ENCODE peak calls at places on chromosome 16, in ten cellular contexts. One of them, this sample, is unnamed.

GRCh38 chr16:77531741-77532140 is 96.9 kb upstream of the ADAMTS18 start:
- DNase-seq in caudate nucleus: no peak
- DNase-seq in epithelial cell of prostate: peak
- DNase-seq in tibial artery: no peak
- DNase-seq in neuronal stem cell: no peak
- DNase-seq in neural progenitor cell: no peak
- DNase-seq in RWPE2: no peak
- DNase-seq in coronary artery: no peak
- DNase-seq in tibial nerve: no peak
- DNase-seq in upper lobe of right lung: no peak
- DNase-seq in this sample: no peak

GRCh38 chr16:495127-495748 is 32.3 kb upstream of the CAPN15 start:
- DNase-seq in caudate nucleus: no peak
- DNase-seq in epithelial cell of prostate: no peak
- DNase-seq in tibial artery: no peak
- DNase-seq in neuronal stem cell: no peak
- DNase-seq in neural progenitor cell: peak
- DNase-seq in RWPE2: no peak
- DNase-seq in coronary artery: no peak
- DNase-seq in tibial nerve: peak
- DNase-seq in upper lobe of right lung: no peak
- DNase-seq in this sample: no peak

GRCh38 chr16:29864205-29864604 is 1.2 kb upstream of the CDIPT start:
- DNase-seq in caudate nucleus: no peak
- DNase-seq in epithelial cell of prostate: no peak
- DNase-seq in tibial artery: no peak
- DNase-seq in neuronal stem cell: no peak
- DNase-seq in neural progenitor cell: no peak
- DNase-seq in RWPE2: no peak
- DNase-seq in coronary artery: no peak
- DNase-seq in tibial nerve: no peak
- DNase-seq in upper lobe of right lung: no peak
- DNase-seq in this sample: no peak

GRCh38 chr16:64390102-64390501 is 731.8 kb downstream of the CDH11 start:
- DNase-seq in caudate nucleus: no peak
- DNase-seq in epithelial cell of prostate: no peak
- DNase-seq in tibial artery: no peak
- DNase-seq in neuronal stem cell: no peak
- DNase-seq in neural progenitor cell: no peak
- DNase-seq in RWPE2: no peak
- DNase-seq in coronary artery: no peak
- DNase-seq in tibial nerve: no peak
- DNase-seq in upper lobe of right lung: no peak
- DNase-seq in this sample: no peak

GRCh38 chr16:66970775-66971725 is 10.0 kb downstream of the CES3 start:
- DNase-seq in caudate nucleus: no peak
- DNase-seq in epithelial cell of prostate: no peak
- DNase-seq in tibial artery: no peak
- DNase-seq in neuronal stem cell: no peak
- DNase-seq in neural progenitor cell: no peak
- DNase-seq in RWPE2: no peak
- DNase-seq in coronary artery: no peak
- DNase-seq in tibial nerve: no peak
- DNase-seq in upper lobe of right lung: no peak
- DNase-seq in this sample: no peak

GRCh38 chr16:53664724-53665345 is 38.8 kb downstream of the RPGRIP1L start:
- DNase-seq in caudate nucleus: no peak
- DNase-seq in epithelial cell of prostate: no peak
- DNase-seq in tibial artery: no peak
- DNase-seq in neuronal stem cell: no peak
- DNase-seq in neural progenitor cell: no peak
- DNase-seq in RWPE2: no peak
- DNase-seq in coronary artery: no peak
- DNase-seq in tibial nerve: no peak
- DNase-seq in upper lobe of right lung: no peak
- DNase-seq in this sample: no peak

GRCh38 chr16:27625050-27625697 is 75.2 kb downstream of the KATNIP start:
- DNase-seq in caudate nucleus: no peak
- DNase-seq in epithelial cell of prostate: no peak
- DNase-seq in tibial artery: no peak
- DNase-seq in neuronal stem cell: no peak
- DNase-seq in neural progenitor cell: no peak
- DNase-seq in RWPE2: no peak
- DNase-seq in coronary artery: no peak
- DNase-seq in tibial nerve: no peak
- DNase-seq in upper lobe of right lung: no peak
- DNase-seq in this sample: no peak

GRCh38 chr16:63737633-63738032 is 1384.2 kb downstream of the CDH11 start:
- DNase-seq in caudate nucleus: no peak
- DNase-seq in epithelial cell of prostate: no peak
- DNase-seq in tibial artery: no peak
- DNase-seq in neuronal stem cell: no peak
- DNase-seq in neural progenitor cell: no peak
- DNase-seq in RWPE2: no peak
- DNase-seq in coronary artery: no peak
- DNase-seq in tibial nerve: no peak
- DNase-seq in upper lobe of right lung: no peak
- DNase-seq in this sample: no peak

GRCh38 chr16:84055801-84056634 is 13.4 kb upstream of the SLC38A8 start:
- DNase-seq in caudate nucleus: no peak
- DNase-seq in epithelial cell of prostate: no peak
- DNase-seq in tibial artery: no peak
- DNase-seq in neuronal stem cell: no peak
- DNase-seq in neural progenitor cell: no peak
- DNase-seq in RWPE2: no peak
- DNase-seq in coronary artery: peak
- DNase-seq in tibial nerve: no peak
- DNase-seq in upper lobe of right lung: peak
- DNase-seq in this sample: no peak

DNA sequence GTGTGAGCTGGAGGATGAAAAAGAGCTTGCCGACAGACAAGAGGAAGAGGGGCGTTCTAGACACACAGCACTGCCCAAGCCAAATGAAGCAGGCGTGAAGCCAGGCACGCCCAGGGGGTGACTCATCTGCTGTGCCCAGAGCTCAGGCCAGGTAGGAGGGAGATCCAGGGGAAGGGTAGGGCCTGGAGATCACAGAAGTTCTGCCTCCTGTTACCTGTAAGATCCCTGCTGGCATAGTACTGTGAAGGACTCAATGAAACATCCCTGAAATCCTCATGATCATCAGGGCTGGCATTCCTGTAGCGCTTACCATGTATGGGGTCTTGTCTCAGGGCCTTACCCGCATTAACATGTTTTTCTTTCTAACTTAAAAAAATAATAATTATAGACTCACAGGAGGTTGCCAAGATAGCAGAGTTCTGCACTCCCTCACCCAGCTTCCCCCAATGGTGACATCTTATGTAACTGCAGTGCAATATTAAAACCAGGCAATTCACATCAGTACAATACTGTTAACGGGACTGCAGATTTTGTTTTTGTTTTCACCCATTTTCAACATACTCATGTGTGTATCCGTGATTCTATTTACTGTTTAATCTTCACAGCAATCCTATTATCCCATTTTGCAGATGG is 158.5 kb downstream of the XYLT1 start:
- DNase-seq in caudate nucleus: no peak
- DNase-seq in epithelial cell of prostate: peak
- DNase-seq in tibial artery: no peak
- DNase-seq in neuronal stem cell: no peak
- DNase-seq in neural progenitor cell: no peak
- DNase-seq in RWPE2: peak
- DNase-seq in coronary artery: no peak
- DNase-seq in tibial nerve: no peak
- DNase-seq in upper lobe of right lung: no peak
- DNase-seq in this sample: no peak
- H3K27ac ChIP-seq in caudate nucleus: peak
- H3K27ac ChIP-seq in epithelial cell of prostate: peak
- H3K27ac ChIP-seq in tibial artery: peak
- H3K27ac ChIP-seq in neuronal stem cell: no peak
- H3K27ac ChIP-seq in neural progenitor cell: no peak
- H3K27ac ChIP-seq in RWPE2: peak
- H3K27ac ChIP-seq in coronary artery: peak
- H3K27ac ChIP-seq in tibial nerve: peak
- H3K27ac ChIP-seq in upper lobe of right lung: no peak
- H3K27ac ChIP-seq in this sample: no peak

GRCh38 chr16:65767125-65767524 is 599.4 kb upstream of the CDH5 start:
- DNase-seq in caudate nucleus: no peak
- DNase-seq in epithelial cell of prostate: no peak
- DNase-seq in tibial artery: no peak
- DNase-seq in neuronal stem cell: peak
- DNase-seq in neural progenitor cell: peak
- DNase-seq in RWPE2: no peak
- DNase-seq in coronary artery: no peak
- DNase-seq in tibial nerve: no peak
- DNase-seq in upper lobe of right lung: no peak
- DNase-seq in this sample: no peak
- H3K27ac ChIP-seq in caudate nucleus: no peak
- H3K27ac ChIP-seq in epithelial cell of prostate: no peak
- H3K27ac ChIP-seq in tibial artery: no peak
- H3K27ac ChIP-seq in neuronal stem cell: no peak
- H3K27ac ChIP-seq in neural progenitor cell: no peak
- H3K27ac ChIP-seq in RWPE2: no peak
- H3K27ac ChIP-seq in coronary artery: no peak
- H3K27ac ChIP-seq in tibial nerve: no peak
- H3K27ac ChIP-seq in upper lobe of right lung: no peak
- H3K27ac ChIP-seq in this sample: no peak

GRCh38 chr16:68235882-68236803 is at the start of gene ESRP2:
- DNase-seq in caudate nucleus: no peak
- DNase-seq in epithelial cell of prostate: peak
- DNase-seq in tibial artery: peak
- DNase-seq in neuronal stem cell: no peak
- DNase-seq in neural progenitor cell: peak
- DNase-seq in RWPE2: peak
- DNase-seq in coronary artery: peak
- DNase-seq in tibial nerve: no peak
- DNase-seq in upper lobe of right lung: peak
- DNase-seq in this sample: no peak

GRCh38 chr16:68238029-68238345 is 2.1 kb upstream of the ESRP2 start:
- DNase-seq in caudate nucleus: no peak
- DNase-seq in epithelial cell of prostate: no peak
- DNase-seq in tibial artery: no peak
- DNase-seq in neuronal stem cell: no peak
- DNase-seq in neural progenitor cell: no peak
- DNase-seq in RWPE2: no peak
- DNase-seq in coronary artery: no peak
- DNase-seq in tibial nerve: no peak
- DNase-seq in upper lobe of right lung: no peak
- DNase-seq in this sample: no peak

GRCh38 chr16:68236804-68237242 is 896 bp upstream of the ESRP2 start:
- DNase-seq in caudate nucleus: no peak
- DNase-seq in epithelial cell of prostate: no peak
- DNase-seq in tibial artery: no peak
- DNase-seq in neuronal stem cell: no peak
- DNase-seq in neural progenitor cell: peak
- DNase-seq in RWPE2: no peak
- DNase-seq in coronary artery: no peak
- DNase-seq in tibial nerve: no peak
- DNase-seq in upper lobe of right lung: peak
- DNase-seq in this sample: no peak

GRCh38 chr16:68235105-68235881 is 634 bp downstream of the ESRP2 start:
- DNase-seq in caudate nucleus: no peak
- DNase-seq in epithelial cell of prostate: no peak
- DNase-seq in tibial artery: peak
- DNase-seq in neuronal stem cell: no peak
- DNase-seq in neural progenitor cell: peak
- DNase-seq in RWPE2: peak
- DNase-seq in coronary artery: peak
- DNase-seq in tibial nerve: no peak
- DNase-seq in upper lobe of right lung: peak
- DNase-seq in this sample: no peak

GRCh38 chr16:68237243-68238028 is 1.5 kb upstream of the ESRP2 start:
- DNase-seq in caudate nucleus: peak
- DNase-seq in epithelial cell of prostate: peak
- DNase-seq in tibial artery: peak
- DNase-seq in neuronal stem cell: peak
- DNase-seq in neural progenitor cell: peak
- DNase-seq in RWPE2: peak
- DNase-seq in coronary artery: peak
- DNase-seq in tibial nerve: peak
- DNase-seq in upper lobe of right lung: peak
- DNase-seq in this sample: peak
- H3K27ac ChIP-seq in caudate nucleus: peak
- H3K27ac ChIP-seq in epithelial cell of prostate: peak
- H3K27ac ChIP-seq in tibial artery: peak
- H3K27ac ChIP-seq in neuronal stem cell: peak
- H3K27ac ChIP-seq in neural progenitor cell: peak
- H3K27ac ChIP-seq in RWPE2: peak
- H3K27ac ChIP-seq in coronary artery: peak
- H3K27ac ChIP-seq in tibial nerve: peak
- H3K27ac ChIP-seq in upper lobe of right lung: peak
- H3K27ac ChIP-seq in this sample: peak

GRCh38 chr16:86079185-86079885 is 180.4 kb downstream of the IRF8 start:
- DNase-seq in caudate nucleus: no peak
- DNase-seq in epithelial cell of prostate: no peak
- DNase-seq in tibial artery: peak
- DNase-seq in neuronal stem cell: no peak
- DNase-seq in neural progenitor cell: no peak
- DNase-seq in RWPE2: peak
- DNase-seq in coronary artery: no peak
- DNase-seq in tibial nerve: no peak
- DNase-seq in upper lobe of right lung: peak
- DNase-seq in this sample: no peak

GRCh38 chr16:86077243-86077940 is 178.4 kb downstream of the IRF8 start:
- DNase-seq in caudate nucleus: no peak
- DNase-seq in epithelial cell of prostate: no peak
- DNase-seq in tibial artery: peak
- DNase-seq in neuronal stem cell: no peak
- DNase-seq in neural progenitor cell: no peak
- DNase-seq in RWPE2: no peak
- DNase-seq in coronary artery: no peak
- DNase-seq in tibial nerve: no peak
- DNase-seq in upper lobe of right lung: peak
- DNase-seq in this sample: no peak

GRCh38 chr16:86076606-86077005 is 177.6 kb downstream of the IRF8 start:
- DNase-seq in caudate nucleus: no peak
- DNase-seq in epithelial cell of prostate: no peak
- DNase-seq in tibial artery: peak
- DNase-seq in neuronal stem cell: no peak
- DNase-seq in neural progenitor cell: no peak
- DNase-seq in RWPE2: no peak
- DNase-seq in coronary artery: no peak
- DNase-seq in tibial nerve: no peak
- DNase-seq in upper lobe of right lung: no peak
- DNase-seq in this sample: no peak

GRCh38 chr16:86080131-86080875 is 181.3 kb downstream of the IRF8 start:
- DNase-seq in caudate nucleus: no peak
- DNase-seq in epithelial cell of prostate: no peak
- DNase-seq in tibial artery: peak
- DNase-seq in neuronal stem cell: no peak
- DNase-seq in neural progenitor cell: no peak
- DNase-seq in RWPE2: peak
- DNase-seq in coronary artery: peak
- DNase-seq in tibial nerve: no peak
- DNase-seq in upper lobe of right lung: peak
- DNase-seq in this sample: no peak

DNA sequence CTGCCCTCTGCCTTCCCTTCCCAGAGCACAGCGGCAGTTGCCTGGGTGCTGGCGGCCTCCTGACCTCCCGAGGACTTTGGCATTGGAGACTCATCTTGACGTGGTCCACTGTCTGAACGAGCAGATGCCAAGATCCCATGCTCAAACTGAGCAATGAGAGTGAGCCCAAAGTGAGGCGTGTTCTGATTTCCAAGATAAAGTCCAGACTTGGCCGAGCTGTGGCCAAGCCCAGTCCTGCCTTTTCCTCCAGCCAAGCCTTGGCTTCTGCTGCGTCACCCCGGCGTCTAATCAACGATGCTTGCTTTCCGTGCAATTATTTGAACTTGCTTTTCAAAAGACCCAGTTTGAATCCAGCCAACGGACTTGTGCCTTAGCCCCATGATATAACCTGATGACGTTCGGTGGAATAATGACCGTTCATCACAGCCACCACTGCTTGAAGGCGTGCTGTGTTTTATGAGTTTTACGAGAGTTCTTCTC is 179.2 kb downstream of the IRF8 start:
- DNase-seq in caudate nucleus: no peak
- DNase-seq in epithelial cell of prostate: no peak
- DNase-seq in tibial artery: peak
- DNase-seq in neuronal stem cell: no peak
- DNase-seq in neural progenitor cell: no peak
- DNase-seq in RWPE2: no peak
- DNase-seq in coronary artery: no peak
- DNase-seq in tibial nerve: no peak
- DNase-seq in upper lobe of right lung: peak
- DNase-seq in this sample: no peak
- H3K27ac ChIP-seq in caudate nucleus: no peak
- H3K27ac ChIP-seq in epithelial cell of prostate: no peak
- H3K27ac ChIP-seq in tibial artery: no peak
- H3K27ac ChIP-seq in neuronal stem cell: no peak
- H3K27ac ChIP-seq in neural progenitor cell: no peak
- H3K27ac ChIP-seq in RWPE2: no peak
- H3K27ac ChIP-seq in coronary artery: no peak
- H3K27ac ChIP-seq in tibial nerve: no peak
- H3K27ac ChIP-seq in upper lobe of right lung: no peak
- H3K27ac ChIP-seq in this sample: no peak